ENCODE peak calls at places on chromosomes 1 and 21, in nine cellular contexts. C, U, R, Y, L, M, K, A and P are unnamed samples.

GRCh38 chr1:24415910-24416665 is 486 bp downstream of the NIPAL3 start:
- DNase-seq in R (no peak), U (no peak), C (no peak), M (no peak), K (no peak), Y (peak; percentile 56), A (no peak), L (peak; percentile 12), P (peak; percentile 65)

GRCh38 chr1:223726380-223727001 is 14.2 kb downstream of the CAPN2 start:
- DNase-seq in U (peak; percentile 74), C (no peak), K (no peak), M (peak; percentile 47), A (peak; percentile 75), Y (no peak), L (peak; percentile 93), R (peak; percentile 89), P (peak; percentile 95)

GRCh38 chr1:28027238-28027637 is 61.2 kb downstream of the EYA3 start:
- DNase-seq in C (no peak), R (no peak), K (no peak), Y (no peak), A (no peak), L (no peak), M (no peak), U (no peak), P (no peak)

GRCh38 chr21:36478207-36478701 is 1.7 kb downstream of the CLDN14 start:
- DNase-seq in C (no peak), K (no peak), A (no peak), R (no peak), U (peak; percentile 36), Y (no peak), L (peak; percentile 73), M (no peak), P (peak; percentile 73)

GRCh38 chr21:29217818-29218252 is 80.9 kb upstream of the BACH1 start:
- DNase-seq in C (no peak), A (no peak), M (no peak), L (peak; percentile 26), Y (no peak), K (no peak), U (peak; percentile 62), R (no peak), P (peak; percentile 35)

GRCh38 chr1:37020653-37021277 is 13.6 kb downstream of the GRIK3 start:
- DNase-seq in L (no peak), A (no peak), M (no peak), K (peak; percentile 74), Y (no peak), C (peak; percentile 74), R (peak; percentile 80), U (no peak), P (no peak)

GRCh38 chr1:212132040-212132439 is 96.5 kb downstream of the DTL start:
- DNase-seq in M (no peak), L (no peak), C (no peak), K (no peak), A (no peak), U (no peak), Y (no peak), R (no peak), P (peak; percentile 5)

GRCh38 chr21:14273736-14274538 is 58.0 kb downstream of the RBM11 start:
- DNase-seq in R (peak; percentile 72), U (no peak), M (no peak), A (no peak), K (no peak), C (peak; percentile 46), L (no peak), Y (peak; percentile 52), P (no peak)

GRCh38 chr1:6419803-6420593 is at the start of gene HES2:
- DNase-seq in K (no peak), Y (no peak), C (no peak), L (no peak), U (no peak), A (no peak), M (no peak), R (peak; percentile 74), P (no peak)

GRCh38 chr1:200134116-200134515 is 106.6 kb downstream of the NR5A2 start:
- DNase-seq in U (no peak), K (no peak), Y (no peak), L (no peak), C (no peak), M (no peak), A (no peak), R (no peak), P (peak; percentile 7)